ENCODE peak calls at places on chromosome 10, in five cellular contexts. A is stomach, I is heart right ventricle, F is tibial artery, D is Peyer's patch. V is an unnamed sample. For H3K4me1 and H3K9me3, the result is how much of the 10 kb centered on the place peaks cover.

GRCh38 chr10:48364659-48365405 is 58.4 kb downstream of the MAPK8 start:
- DNase-seq in A (no peak), I (peak), F (no peak), D (no peak), V (no peak)

GRCh38 chr10:58209669-58210068 is 58.0 kb downstream of the IPMK start:
- DNase-seq in A (no peak), I (peak), F (no peak), D (no peak), V (no peak)

GRCh38 chr10:77710759-77711682 is 73.4 kb upstream of the KCNMA1 start:
- DNase-seq in A (peak), I (peak), F (peak), D (peak), V (no peak)

GRCh38 chr10:6729071-6729773 is 149.1 kb upstream of the PRKCQ start:
- DNase-seq in A (no peak), I (no peak), F (no peak), D (no peak), V (no peak)

GRCh38 chr10:44180321-44181154 is 204.4 kb downstream of the CXCL12 start:
- DNase-seq in A (no peak), I (no peak), F (no peak), D (no peak), V (no peak)

GRCh38 chr10:1734288-1734687 is 3.0 kb downstream of the ADARB2 start:
- DNase-seq in A (no peak), I (no peak), F (no peak), D (no peak), V (no peak)

GRCh38 chr10:45581497-45582385 is 90.8 kb downstream of the ZFAND4 start:
- DNase-seq in A (no peak), I (no peak), F (no peak), D (no peak), V (no peak)

GRCh38 chr10:9786576-9786975 is 1231.1 kb upstream of the CELF2 start:
- DNase-seq in A (no peak), I (no peak), F (no peak), D (no peak), V (no peak)

GRCh38 chr10:104350146-104350635 is 3.4 kb upstream of the CFAP58 start:
- DNase-seq in A (no peak), I (peak), F (no peak), D (no peak), V (no peak)

GRCh38 chr10:82383350-82383749 is 508.4 kb downstream of the NRG3 start:
- DNase-seq in A (no peak), I (no peak), F (no peak), D (no peak), V (no peak)

GRCh38 chr10:13717936-13718772 is 131.4 kb downstream of the PRPF18 start:
- DNase-seq in A (peak), I (peak), F (peak), D (peak), V (no peak)

GRCh38 chr10:35495521-35496238 is 109.5 kb upstream of the GJD4 start:
- DNase-seq in A (no peak), I (no peak), F (no peak), D (peak), V (no peak)

GRCh38 chr10:111344804-111345203 is 268.0 kb downstream of the ADRA2A start:
- DNase-seq in A (no peak), I (no peak), F (no peak), D (no peak), V (no peak)

GRCh38 chr10:69043931-69044531 is 43.9 kb upstream of the SRGN start:
- DNase-seq in A (no peak), I (no peak), F (no peak), D (peak), V (no peak)

GRCh38 chr10:93198401-93199175 is 124.9 kb downstream of the CYP26A1 start:
- DNase-seq in A (no peak), I (no peak), F (no peak), D (no peak), V (no peak)

GRCh38 chr10:32372000-32372875 is 25.3 kb upstream of the EPC1 start:
- DNase-seq in A (peak), I (no peak), F (no peak), D (no peak), V (no peak)

GRCh38 chr10:104589871-104590270 is 51.2 kb upstream of the SORCS3 start:
- DNase-seq in A (no peak), I (no peak), F (no peak), D (no peak), V (no peak)

GRCh38 chr10:78299861-78300453 is 266.3 kb downstream of the RPS24 start:
- DNase-seq in A (no peak), I (no peak), F (no peak), D (peak), V (peak)

GRCh38 chr10:58502956-58503355 is 9.7 kb upstream of the BICC1 start:
- DNase-seq in A (no peak), I (no peak), F (no peak), D (no peak), V (no peak)

GRCh38 chr10:91220194-91220953 is at the start of gene PCGF5:
- DNase-seq in A (peak), I (peak), F (peak), D (peak), V (peak)

GRCh38 chr10:45373783-45374450 is at the start of gene ALOX5:
- DNase-seq in A (peak), I (peak), F (peak), D (peak), V (peak)

GRCh38 chr10:80500572-80501380 is 36.9 kb upstream of the SH2D4B start:
- DNase-seq in A (peak), I (peak), F (peak), D (peak), V (no peak)
- H3K4me1 ChIP-seq in A (half or more), I (half or more), F (half or more), D (under half), V (under half)

GRCh38 chr10:101260764-101261341 is 31.6 kb upstream of the LBX1 start:
- DNase-seq in A (no peak), I (no peak), F (no peak), D (no peak), V (no peak)

GRCh38 chr10:101262147-101262546 is 32.9 kb upstream of the LBX1 start:
- DNase-seq in A (no peak), I (no peak), F (no peak), D (no peak), V (no peak)

GRCh38 chr10:101258179-101258885 is 29.1 kb upstream of the LBX1 start:
- DNase-seq in A (no peak), I (no peak), F (no peak), D (no peak), V (no peak)

GRCh38 chr10:101263146-101263837 is 34.0 kb upstream of the LBX1 start:
- DNase-seq in A (no peak), I (no peak), F (no peak), D (no peak), V (no peak)

GRCh38 chr10:101261702-101262101 is 32.4 kb upstream of the LBX1 start:
- DNase-seq in A (no peak), I (no peak), F (no peak), D (no peak), V (no peak)
- TF ChIP-seq CTCF in A (no peak), I (no peak), F (no peak), D (no peak), V (no peak)

GRCh38 chr10:20417791-20418190 is 479.3 kb downstream of the NEBL start:
- DNase-seq in A (no peak), I (no peak), F (no peak), D (no peak), V (no peak)

GRCh38 chr10:20415684-20416083 is 481.4 kb downstream of the NEBL start:
- DNase-seq in A (no peak), I (no peak), F (no peak), D (no peak), V (no peak)

DNA sequence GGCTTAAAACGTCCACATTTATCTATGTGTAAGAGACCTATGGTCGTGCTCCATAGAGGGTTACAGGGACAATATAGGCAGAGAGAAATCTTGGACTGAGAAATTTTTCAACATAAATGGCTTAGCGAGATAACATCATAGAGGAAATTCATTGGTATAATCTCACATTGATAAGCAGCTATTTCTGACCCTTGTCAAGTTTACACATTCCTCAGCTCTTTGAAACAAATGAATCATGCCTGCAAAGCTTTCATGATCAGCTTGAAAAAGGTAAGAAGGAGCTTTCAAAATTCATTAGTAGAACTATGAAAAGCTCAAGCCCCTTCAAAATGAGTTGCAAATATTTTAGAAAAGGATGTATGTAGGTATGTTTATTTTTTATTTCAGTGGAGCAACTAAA is 478.8 kb downstream of the NEBL start:
- DNase-seq in A (no peak), I (no peak), F (no peak), D (no peak), V (no peak)
- H3K9me3 ChIP-seq in A (under half), I (under half), F (under half), D (under half), V (under half)

DNA sequence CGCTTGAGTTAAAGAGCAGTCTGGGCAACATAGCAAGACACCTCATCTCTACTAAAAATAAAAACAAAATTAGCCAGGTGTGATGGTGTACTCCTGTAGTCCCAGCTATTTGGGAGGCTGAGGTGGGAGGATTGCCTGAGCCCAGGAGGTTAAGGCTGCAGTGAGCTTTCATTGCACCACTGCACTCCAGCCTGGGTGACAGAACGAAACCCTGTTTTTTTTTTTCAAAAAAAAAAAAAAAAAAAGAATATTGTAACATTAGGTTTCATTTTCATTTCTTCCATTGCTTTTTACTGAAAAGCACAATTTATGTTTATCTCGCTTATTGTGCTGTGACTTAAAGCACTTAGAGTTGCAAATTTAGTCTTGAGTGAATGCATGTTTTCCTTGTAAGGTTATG is 80.0 kb downstream of the MLLT10 start:
- DNase-seq in A (no peak), I (no peak), F (no peak), D (no peak), V (no peak)
- H3K4me1 ChIP-seq in A (under half), I (under half), F (under half), D (under half), V (under half)

DNA sequence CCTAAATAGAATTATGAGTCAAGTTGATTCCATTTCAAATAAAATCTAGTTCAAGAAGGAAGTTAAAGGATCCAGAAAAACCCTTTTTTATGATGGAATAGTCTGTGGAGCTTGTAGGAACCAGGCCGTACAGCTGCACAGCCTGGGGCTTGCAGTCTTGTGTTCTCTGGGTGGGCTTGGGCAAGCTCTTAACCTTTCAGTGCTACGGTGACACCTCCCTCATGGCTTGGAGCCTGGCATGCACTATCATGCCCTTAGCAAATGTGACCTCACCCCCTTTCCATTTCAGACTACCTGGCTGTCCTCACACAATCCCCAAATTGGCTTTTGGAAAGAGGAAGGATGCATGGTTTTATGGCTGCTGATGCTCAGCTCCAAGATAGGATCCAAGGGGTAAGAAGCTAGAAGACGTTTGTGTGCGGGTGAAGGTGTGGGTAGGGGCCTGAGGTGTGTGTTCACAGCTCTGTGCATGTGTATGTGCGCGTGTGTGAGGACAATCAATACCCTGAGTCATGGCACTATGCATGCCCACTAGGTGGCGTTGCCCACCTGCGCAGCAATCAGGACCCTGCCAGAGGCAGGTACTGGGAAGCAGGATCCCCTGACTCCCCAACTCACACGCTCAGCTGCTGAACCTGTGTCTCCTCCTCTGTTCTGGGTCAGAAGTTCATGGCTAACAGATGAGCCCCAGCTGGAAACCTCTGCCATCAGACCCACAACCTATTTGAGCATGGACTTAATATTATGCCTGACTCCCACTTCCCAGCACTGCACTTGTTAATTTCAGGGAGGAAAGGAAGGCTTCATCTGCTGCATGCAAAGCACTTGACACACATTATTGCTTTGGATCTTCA is 113.4 kb downstream of the PTPN20 start:
- DNase-seq in A (peak), I (no peak), F (peak), D (peak), V (no peak)
- TF ChIP-seq CTCF in A (no peak), I (peak), F (peak), D (peak), V (peak)

GRCh38 chr10:86671419-86671818 is 3.1 kb downstream of the LDB3 start:
- DNase-seq in A (peak), I (no peak), F (no peak), D (no peak), V (no peak)

GRCh38 chr10:86671985-86672710 is 3.8 kb downstream of the LDB3 start:
- DNase-seq in A (no peak), I (peak), F (peak), D (no peak), V (no peak)

GRCh38 chr10:86668297-86669165 is at the start of gene LDB3:
- DNase-seq in A (peak), I (peak), F (peak), D (peak), V (peak)

GRCh38 chr10:86670290-86670811 is 2.0 kb downstream of the LDB3 start:
- DNase-seq in A (no peak), I (no peak), F (no peak), D (no peak), V (no peak)

DNA sequence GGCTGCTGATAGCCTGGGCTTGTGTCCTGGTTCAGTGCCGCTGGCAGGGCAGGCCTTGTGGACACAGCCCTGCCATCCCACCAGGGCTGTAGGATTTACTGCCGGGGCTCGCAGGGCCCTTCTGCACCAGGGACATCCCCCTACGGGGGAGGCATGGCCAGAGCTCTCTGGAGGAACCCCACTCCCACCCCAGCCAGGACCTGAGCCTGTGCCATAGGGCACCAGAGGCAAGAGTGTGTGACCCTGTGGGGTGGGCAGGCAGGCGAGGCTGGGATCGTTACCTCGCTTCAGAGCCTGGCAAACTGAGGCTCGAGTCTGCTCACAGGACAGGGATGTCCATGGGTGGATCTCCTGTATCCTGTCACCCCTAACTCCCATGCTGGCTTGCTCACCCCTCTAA is 2.6 kb downstream of the LDB3 start:
- DNase-seq in A (no peak), I (no peak), F (no peak), D (no peak), V (no peak)
- H3K9me3 ChIP-seq in A (under half), I (under half), F (under half), D (under half), V (under half)

DNA sequence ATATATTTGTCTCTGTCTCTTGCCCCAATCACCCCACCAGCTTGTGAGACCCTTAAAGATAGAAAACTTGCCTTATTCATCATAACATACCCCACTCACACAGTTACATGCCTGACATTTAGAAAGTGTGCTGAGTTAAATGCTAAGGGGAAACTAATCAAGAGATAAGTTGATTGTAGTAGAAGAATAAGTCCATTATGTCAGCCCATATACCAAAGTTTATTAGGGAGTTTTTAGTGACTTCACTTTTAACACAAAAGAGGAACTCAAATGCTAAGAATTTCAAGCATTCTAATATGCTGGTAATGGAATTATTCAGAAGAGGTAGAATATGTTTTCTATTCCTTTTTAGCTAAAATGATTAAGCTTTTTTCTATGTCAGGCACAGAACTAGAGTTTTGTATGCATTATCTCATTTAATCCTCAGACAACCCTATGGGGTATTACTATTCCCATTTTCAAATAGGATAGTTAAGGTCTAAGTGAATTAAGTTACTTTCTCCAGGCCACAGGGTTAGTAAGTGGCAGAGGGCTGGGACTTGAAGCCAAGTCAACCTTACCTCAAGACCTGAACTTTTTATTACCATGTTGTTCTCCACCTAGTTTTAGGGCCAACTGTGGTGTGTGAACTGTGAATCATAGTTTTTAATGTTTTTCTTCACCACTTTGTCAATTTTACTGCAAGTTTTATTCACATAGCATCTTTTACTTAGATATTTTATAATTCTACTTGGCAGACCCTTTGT is 19.6 kb downstream of the ASAH2 start:
- DNase-seq in A (no peak), I (no peak), F (no peak), D (no peak), V (no peak)
- H3K4me1 ChIP-seq in A (under half), I (under half), F (under half), D (under half), V (under half)

GRCh38 chr10:76210241-76210640 is 778.8 kb downstream of the LRMDA start:
- DNase-seq in A (no peak), I (no peak), F (no peak), D (no peak), V (no peak)
- TF ChIP-seq CTCF in A (no peak), I (no peak), F (no peak), D (no peak), V (no peak)